ENCODE peak calls at places on chromosomes 16 and 17, in seven cellular contexts. U is stomach, J is tibial nerve, G is esophagus muscularis mucosa, H is A549, V is suprapubic skin, R is NB4. D is an unnamed sample.

GRCh38 chr17:37816951-37817350 is 72.1 kb upstream of the HNF1B start:
- DNase-seq in U (no peak), J (no peak), G (no peak), H (peak), V (no peak), R (no peak), D (no peak)

GRCh38 chr17:1645207-1646171 is at the start of gene SCARF1:
- DNase-seq in U (no peak), J (peak), G (no peak), H (no peak), V (no peak), R (no peak), D (no peak)

GRCh38 chr16:11129378-11129781 is 126.6 kb downstream of the SOCS1 start:
- DNase-seq in U (no peak), J (no peak), G (no peak), H (no peak), V (no peak), R (peak), D (peak)

GRCh38 chr16:81315271-81316175 is 761 bp downstream of the GAN start:
- DNase-seq in U (peak), J (peak), G (no peak), H (peak), V (peak), R (peak), D (peak)

GRCh38 chr17:32445075-32445427 is 741 bp downstream of the PSMD11 start:
- DNase-seq in U (peak), J (no peak), G (no peak), H (peak), V (no peak), R (peak), D (peak)

GRCh38 chr16:16907089-16907488 is 528.1 kb downstream of the NPIPA7 start:
- DNase-seq in U (no peak), J (no peak), G (peak), H (no peak), V (no peak), R (no peak), D (no peak)

GRCh38 chr17:17930674-17931073 is 41.5 kb downstream of the TOM1L2 start:
- DNase-seq in U (no peak), J (no peak), G (no peak), H (no peak), V (no peak), R (no peak), D (no peak)

GRCh38 chr16:49754495-49755290 is 101.2 kb downstream of the ZNF423 start:
- DNase-seq in U (no peak), J (peak), G (no peak), H (no peak), V (no peak), R (peak), D (no peak)

GRCh38 chr17:60381958-60382357 is 10.0 kb downstream of the USP32 start:
- DNase-seq in U (no peak), J (no peak), G (no peak), H (no peak), V (no peak), R (no peak), D (peak)

GRCh38 chr17:27323538-27324212 is 29.8 kb downstream of the WSB1 start:
- DNase-seq in U (peak), J (peak), G (peak), H (peak), V (peak), R (no peak), D (peak)

GRCh38 chr17:81365148-81365600 is 30.1 kb upstream of the BAHCC1 start:
- DNase-seq in U (peak), J (no peak), G (no peak), H (no peak), V (no peak), R (no peak), D (no peak)

GRCh38 chr17:1087381-1088241 is 90.7 kb downstream of the TIMM22 start:
- DNase-seq in U (peak), J (peak), G (no peak), H (peak), V (no peak), R (no peak), D (no peak)

GRCh38 chr16:3519581-3519980 is 18.8 kb downstream of the CLUAP1 start:
- DNase-seq in U (no peak), J (no peak), G (no peak), H (peak), V (no peak), R (no peak), D (no peak)

GRCh38 chr17:66527335-66527734 is 224.9 kb downstream of the PRKCA start:
- DNase-seq in U (no peak), J (no peak), G (no peak), H (no peak), V (no peak), R (no peak), D (no peak)

GRCh38 chr16:67882374-67883145 is 2.1 kb upstream of the NRN1L start:
- DNase-seq in U (no peak), J (no peak), G (no peak), H (no peak), V (no peak), R (no peak), D (no peak)

GRCh38 chr17:79556263-79556662 is 54.6 kb downstream of the RBFOX3 start:
- DNase-seq in U (no peak), J (no peak), G (no peak), H (no peak), V (no peak), R (no peak), D (no peak)
- TF ChIP-seq POLR2A in U (no peak), J (no peak), G (no peak), H (no peak), V (no peak), R (no peak), D (no peak)

GRCh38 chr16:46688657-46689491 is at the start of gene VPS35:
- DNase-seq in U (peak), J (peak), G (peak), H (peak), V (peak), R (peak), D (peak)
- TF ChIP-seq POLR2A in U (peak), J (peak), G (peak), H (peak), V (peak), R (peak), D (peak)

GRCh38 chr17:77445030-77445907 is 304.5 kb downstream of the SEC14L1 start:
- DNase-seq in U (peak), J (peak), G (no peak), H (no peak), V (no peak), R (peak), D (no peak)

GRCh38 chr17:77442976-77443742 is 302.4 kb downstream of the SEC14L1 start:
- DNase-seq in U (no peak), J (no peak), G (no peak), H (no peak), V (no peak), R (peak), D (no peak)

GRCh38 chr17:77443743-77444260 is 303.0 kb downstream of the SEC14L1 start:
- DNase-seq in U (no peak), J (no peak), G (no peak), H (no peak), V (no peak), R (no peak), D (no peak)

GRCh38 chr17:77445908-77446535 is 305.3 kb downstream of the SEC14L1 start:
- DNase-seq in U (peak), J (no peak), G (no peak), H (no peak), V (no peak), R (peak), D (peak)

DNA sequence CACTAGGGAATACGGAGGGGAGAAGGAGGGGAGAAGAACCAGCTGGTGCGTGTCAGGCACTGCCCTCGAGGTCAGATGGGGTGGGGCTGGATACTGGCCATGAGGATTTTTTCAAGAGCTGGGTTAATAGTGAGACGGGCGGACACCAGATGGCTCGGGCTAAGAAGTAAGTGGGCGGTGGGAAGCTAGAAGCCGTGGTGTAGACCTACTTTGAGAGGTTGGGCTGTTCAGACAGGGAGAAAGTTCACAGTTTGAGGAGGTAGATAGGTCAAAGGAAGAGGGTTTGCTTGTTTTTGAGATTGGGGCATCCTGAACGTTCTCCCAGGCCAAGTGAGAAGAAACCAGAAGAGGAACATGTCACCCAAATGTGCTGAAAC is 303.9 kb downstream of the SEC14L1 start:
- DNase-seq in U (no peak), J (no peak), G (no peak), H (no peak), V (no peak), R (peak), D (no peak)
- TF ChIP-seq POLR2A in U (no peak), J (no peak), G (no peak), H (no peak), V (no peak), R (no peak), D (no peak)

DNA sequence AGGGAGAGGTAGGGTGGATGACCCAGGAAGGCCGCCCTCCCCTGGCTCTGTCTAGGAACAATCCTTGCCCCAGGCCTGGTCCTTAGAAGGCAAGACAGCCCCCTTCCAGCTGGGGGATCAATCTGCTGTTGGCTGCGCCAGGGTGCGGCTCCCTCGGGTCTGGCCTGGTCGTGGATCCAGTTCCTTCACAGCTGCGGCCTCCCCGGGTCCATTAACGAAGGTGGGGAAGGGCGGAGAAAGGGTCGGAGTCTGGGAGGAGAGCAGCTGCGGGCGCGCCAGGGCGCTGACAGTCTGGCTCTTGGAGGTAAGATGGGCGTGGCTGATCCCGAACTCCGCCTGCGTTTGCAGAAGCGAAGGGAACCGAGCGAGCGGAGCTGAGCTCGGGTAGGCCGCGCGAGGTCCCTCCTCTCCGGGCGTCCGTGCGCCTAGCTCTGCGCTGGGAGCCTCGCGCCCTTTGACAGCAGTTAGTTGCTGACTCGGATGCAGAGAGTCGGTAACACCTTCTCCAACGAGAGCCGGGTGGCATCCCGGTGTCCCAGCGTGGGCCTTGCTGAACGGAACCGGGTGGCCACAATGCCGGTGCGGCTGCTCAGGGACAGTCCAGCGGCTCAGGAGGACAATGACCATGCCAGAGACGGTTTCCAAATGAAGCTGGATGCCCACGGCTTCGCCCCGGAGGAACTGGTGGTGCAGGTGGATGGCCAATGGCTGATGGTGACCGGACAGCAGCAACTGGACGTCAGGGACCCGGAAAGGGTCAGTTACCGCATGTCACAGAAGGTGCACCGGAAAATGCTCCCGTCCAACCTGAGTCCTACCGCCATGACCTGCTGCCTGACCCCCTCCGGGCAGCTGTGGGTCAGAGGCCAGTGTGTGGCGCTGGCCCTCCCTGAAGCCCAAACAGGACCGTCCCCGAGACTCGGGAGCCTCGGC is at the start of gene HSPB9:
- DNase-seq in U (peak), J (no peak), G (no peak), H (no peak), V (no peak), R (no peak), D (no peak)
- TF ChIP-seq POLR2A in U (no peak), J (no peak), G (no peak), H (no peak), V (no peak), R (no peak), D (no peak)

D was measured in erythroblast.